ENCODE peak calls at places on chromosomes 3 and 15, in nine cellular contexts. S is fibroblast of lung; Y is substantia nigra; X is ovary; O is CD8-positive, alpha-beta memory T cell; W is HepG2; G is dorsolateral prefrontal cortex; B is transverse colon; R is SJSA1. K is an unnamed sample.

GRCh38 chr3:108462899-108463298 is 47.5 kb downstream of the MYH15 start:
- DNase-seq in B (no peak), S (peak), R (no peak), O (no peak), W (no peak), Y (no peak), G (no peak), X (no peak), K (no peak)

GRCh38 chr3:52880474-52880873 is 16.9 kb downstream of the STIMATE start:
- DNase-seq in R (no peak), W (no peak), Y (no peak), O (no peak), B (no peak), S (no peak), X (no peak), G (no peak), K (no peak)

GRCh38 chr3:116005404-116005803 is 382.1 kb downstream of the GAP43 start:
- DNase-seq in X (peak), Y (no peak), W (no peak), R (peak), B (no peak), O (no peak), S (peak), G (no peak), K (no peak)

GRCh38 chr3:9649791-9650521 is 651 bp downstream of the MTMR14 start:
- DNase-seq in S (no peak), W (no peak), X (no peak), G (no peak), R (no peak), O (no peak), B (no peak), Y (no peak), K (no peak)

GRCh38 chr3:115042351-115042750 is 104.7 kb downstream of the ZBTB20 start:
- DNase-seq in X (no peak), B (no peak), S (peak), Y (no peak), G (no peak), R (no peak), O (no peak), W (no peak), K (no peak)

GRCh38 chr3:132723024-132723462 is 834 bp upstream of the NPHP3 start:
- DNase-seq in G (no peak), Y (no peak), S (no peak), B (no peak), X (no peak), R (no peak), O (no peak), W (no peak), K (no peak)

GRCh38 chr15:52343831-52344230 is 48.2 kb upstream of the MYO5C start:
- DNase-seq in S (peak), O (no peak), R (no peak), G (no peak), Y (no peak), X (no peak), B (no peak), W (no peak), K (no peak)

GRCh38 chr15:29554531-29554930 is 267.7 kb downstream of the TJP1 start:
- DNase-seq in Y (no peak), O (no peak), R (no peak), G (no peak), B (no peak), S (no peak), W (no peak), X (no peak), K (no peak)

GRCh38 chr3:170761103-170761502 is 108.9 kb downstream of the RPL22L1 start:
- DNase-seq in R (no peak), Y (no peak), B (no peak), G (no peak), O (no peak), X (no peak), W (no peak), S (no peak), K (no peak)

GRCh38 chr3:42847731-42848130 is 27.9 kb downstream of the CYP8B1 start:
- DNase-seq in W (no peak), S (no peak), O (no peak), G (no peak), R (no peak), X (peak), Y (no peak), B (no peak), K (no peak)

GRCh38 chr3:32296251-32297204 is 58.0 kb downstream of the CMTM8 start:
- DNase-seq in W (peak), B (peak), O (peak), R (no peak), S (peak), Y (peak), X (peak), G (peak), K (peak)

GRCh38 chr3:15758297-15758696 is 39.5 kb downstream of the ANKRD28 start:
- DNase-seq in W (no peak), X (no peak), R (no peak), Y (no peak), O (no peak), S (no peak), B (no peak), G (no peak), K (no peak)

GRCh38 chr15:56016281-56016680 is 22.9 kb upstream of the NEDD4 start:
- DNase-seq in R (no peak), O (no peak), X (no peak), G (no peak), W (no peak), Y (no peak), B (no peak), S (no peak), K (no peak)
- H3K27ac ChIP-seq in R (no peak), O (no peak), X (no peak), G (no peak), W (no peak), Y (no peak), B (no peak), S (no peak), K (no peak)

DNA sequence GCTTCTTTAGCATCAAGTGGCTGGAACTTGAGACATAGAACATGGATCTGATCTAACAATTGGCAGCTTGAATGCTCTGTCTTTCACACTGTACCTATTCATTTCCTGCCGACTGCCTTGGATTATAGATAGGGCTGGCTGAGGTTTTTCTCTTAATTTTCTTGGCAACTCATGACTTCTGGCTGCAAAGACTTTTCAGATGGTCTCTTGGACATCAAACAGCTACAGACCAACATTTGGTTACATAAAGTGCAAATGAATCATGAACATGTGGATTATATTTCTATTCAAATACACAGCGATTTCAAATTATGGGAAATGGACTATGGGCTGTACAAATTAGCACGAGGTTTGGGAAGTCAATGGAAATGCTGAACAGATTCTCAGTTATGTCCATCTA is 26.2 kb upstream of the IL16 start:
- DNase-seq in S (peak), R (no peak), X (no peak), G (no peak), B (no peak), O (no peak), W (no peak), Y (no peak), K (no peak)
- H3K27ac ChIP-seq in S (no peak), R (no peak), X (no peak), G (no peak), B (no peak), O (no peak), W (no peak), Y (no peak), K (no peak)

DNA sequence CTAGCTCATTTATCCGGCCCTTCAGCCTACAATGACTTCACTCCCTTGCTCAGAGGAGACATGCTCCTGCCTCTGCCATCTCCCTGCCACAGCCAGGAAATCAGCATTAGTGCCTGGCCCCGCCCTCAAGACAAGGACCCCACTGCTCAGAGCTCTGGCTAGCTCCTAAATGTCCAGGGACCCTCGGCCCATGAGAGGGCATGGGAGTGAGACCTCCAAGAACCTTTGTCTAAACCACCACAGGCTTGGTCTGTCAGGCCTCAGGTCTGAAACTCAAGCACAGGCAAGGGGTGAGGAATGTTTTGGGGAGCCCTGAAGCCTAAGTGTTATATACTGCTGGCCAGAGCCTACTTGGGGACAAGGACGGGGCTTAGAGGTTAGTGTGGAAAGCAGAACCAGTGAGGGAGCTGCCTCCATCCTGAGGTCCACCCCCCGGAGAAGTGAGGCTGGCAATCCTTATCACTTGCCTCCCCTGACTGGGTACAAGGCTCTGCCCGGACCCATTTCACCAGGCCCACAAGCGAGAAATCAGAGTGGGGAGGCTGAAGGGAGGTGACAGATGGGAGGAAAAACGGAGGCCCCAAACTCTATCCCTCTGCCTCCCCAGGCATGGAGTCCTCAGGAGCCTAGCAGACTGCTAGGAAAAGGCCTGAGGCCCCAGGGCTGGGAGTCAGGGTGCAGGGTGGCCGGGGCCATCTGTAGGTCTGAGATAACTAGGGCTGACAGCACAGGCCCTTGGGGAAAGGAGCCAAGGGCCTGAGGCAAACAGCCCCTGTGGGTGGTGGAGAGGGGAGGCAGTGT is 18.8 kb downstream of the SHF start:
- DNase-seq in X (no peak), B (no peak), Y (no peak), R (no peak), O (no peak), S (no peak), G (no peak), W (no peak), K (no peak)
- H3K27ac ChIP-seq in X (no peak), B (no peak), Y (peak), R (no peak), O (peak), S (no peak), G (peak), W (no peak), K (no peak)

GRCh38 chr3:64650096-64650622 is 37.6 kb downstream of the ADAMTS9 start:
- DNase-seq in S (no peak), X (no peak), G (no peak), W (no peak), Y (no peak), B (no peak), R (no peak), O (no peak), K (no peak)
- H3K27ac ChIP-seq in S (no peak), X (no peak), G (no peak), W (no peak), Y (no peak), B (peak), R (peak), O (no peak), K (no peak)

GRCh38 chr15:98799461-98799971 is 151.2 kb downstream of the IGF1R start:
- DNase-seq in B (no peak), R (no peak), X (no peak), W (peak), S (no peak), Y (no peak), O (no peak), G (no peak), K (no peak)
- H3K27ac ChIP-seq in B (peak), R (peak), X (no peak), W (peak), S (no peak), Y (peak), O (no peak), G (no peak), K (no peak)

DNA sequence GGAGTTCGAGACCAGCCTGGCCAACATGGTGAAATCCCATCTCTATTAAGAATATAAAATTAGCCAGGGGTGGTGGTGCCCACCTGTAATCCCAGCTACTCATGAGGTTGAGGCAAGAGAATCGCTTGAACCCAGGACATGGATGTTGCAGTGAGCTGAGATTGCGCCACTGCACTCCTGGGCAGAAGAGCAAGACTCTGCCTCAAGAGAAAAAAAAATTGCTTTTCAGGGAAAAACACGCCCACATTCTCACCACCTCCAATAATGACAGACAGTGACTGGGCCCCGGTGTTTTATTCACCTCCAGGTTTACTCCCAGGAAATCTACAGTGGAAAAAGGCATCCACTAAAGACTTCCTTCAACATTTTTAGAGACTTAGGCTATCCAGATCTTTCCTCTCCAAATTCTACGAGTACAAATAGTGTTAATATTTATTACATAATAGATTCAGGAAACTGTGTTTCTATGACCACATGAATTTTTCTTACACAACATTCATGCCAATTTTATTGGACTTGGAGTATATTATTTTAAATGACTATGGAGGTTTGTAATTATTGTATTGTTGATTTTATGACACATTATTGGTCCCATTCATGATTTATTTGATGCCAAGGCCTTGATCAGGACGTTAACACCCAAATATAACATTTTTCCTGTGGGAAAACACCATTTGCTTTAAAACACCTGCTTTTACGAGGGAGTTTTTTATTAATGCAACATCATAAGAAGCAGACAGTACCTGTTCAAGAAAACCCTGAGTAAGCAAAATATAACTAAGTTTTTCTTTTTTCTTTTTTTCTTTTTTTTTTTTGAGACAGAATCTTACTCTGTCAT is 26.6 kb downstream of the IGF2BP2 start:
- DNase-seq in S (no peak), X (no peak), B (no peak), G (no peak), W (no peak), R (no peak), O (no peak), Y (no peak), K (no peak)
- H3K27ac ChIP-seq in S (no peak), X (no peak), B (no peak), G (no peak), W (no peak), R (no peak), O (no peak), Y (no peak), K (no peak)

GRCh38 chr15:69869881-69870465 is 227.7 kb downstream of the TLE3 start:
- DNase-seq in W (no peak), B (no peak), X (no peak), R (no peak), G (no peak), O (no peak), S (no peak), Y (no peak), K (no peak)

GRCh38 chr15:69873807-69874206 is 223.9 kb downstream of the TLE3 start:
- DNase-seq in W (no peak), O (no peak), X (no peak), G (no peak), S (no peak), B (no peak), R (no peak), Y (no peak), K (no peak)

GRCh38 chr15:69863446-69863845 is 234.3 kb downstream of the TLE3 start:
- DNase-seq in X (no peak), Y (no peak), S (no peak), R (no peak), W (no peak), G (no peak), B (no peak), O (no peak), K (no peak)

GRCh38 chr15:69874321-69874720 is 223.4 kb downstream of the TLE3 start:
- DNase-seq in Y (no peak), R (no peak), O (no peak), B (no peak), X (no peak), W (peak), S (no peak), G (no peak), K (no peak)

GRCh38 chr15:69869291-69869690 is 228.4 kb downstream of the TLE3 start:
- DNase-seq in G (no peak), S (no peak), W (no peak), B (no peak), X (no peak), R (no peak), O (no peak), Y (no peak), K (no peak)
- H3K27ac ChIP-seq in G (no peak), S (no peak), W (no peak), B (no peak), X (no peak), R (no peak), O (no peak), Y (no peak), K (no peak)